ENCODE peak calls at places on chromosomes 13 and 19, in five cellular contexts. One of them, this sample, is unnamed.

GRCh38 chr19:42762782-42763181 is 2.7 kb downstream of the PSG8 start:
- DNase-seq in HFFc6: peak
- DNase-seq in lower leg skin: no peak
- DNase-seq in AG09309: no peak
- DNase-seq in Calu3: no peak
- DNase-seq in this sample: no peak

GRCh38 chr19:29665826-29666633 is 769 bp downstream of the PLEKHF1 start:
- DNase-seq in HFFc6: peak
- DNase-seq in Calu3: peak
- DNase-seq in lower leg skin: no peak
- DNase-seq in AG09309: no peak
- DNase-seq in this sample: no peak

GRCh38 chr13:109330941-109331340 is 455.4 kb downstream of the IRS2 start:
- DNase-seq in AG09309: no peak
- DNase-seq in HFFc6: peak
- DNase-seq in lower leg skin: no peak
- DNase-seq in Calu3: no peak
- DNase-seq in this sample: no peak

GRCh38 chr13:36919206-36919832 is 719 bp downstream of the SMAD9 start:
- DNase-seq in Calu3: peak
- DNase-seq in lower leg skin: no peak
- DNase-seq in AG09309: no peak
- DNase-seq in HFFc6: peak
- DNase-seq in this sample: peak

GRCh38 chr13:19633340-19634128 is at the start of gene MPHOSPH8:
- DNase-seq in HFFc6: peak
- DNase-seq in Calu3: peak
- DNase-seq in AG09309: peak
- DNase-seq in lower leg skin: peak
- DNase-seq in this sample: peak

GRCh38 chr19:4624733-4625362 is 14.5 kb upstream of the TNFAIP8L1 start:
- DNase-seq in Calu3: no peak
- DNase-seq in HFFc6: no peak
- DNase-seq in AG09309: no peak
- DNase-seq in lower leg skin: no peak
- DNase-seq in this sample: no peak

GRCh38 chr13:75796825-75797224 is 160.7 kb downstream of the LMO7 start:
- DNase-seq in lower leg skin: no peak
- DNase-seq in AG09309: no peak
- DNase-seq in Calu3: no peak
- DNase-seq in HFFc6: no peak
- DNase-seq in this sample: no peak

GRCh38 chr13:24727731-24728601 is 36.0 kb upstream of the RNF17 start:
- DNase-seq in AG09309: peak
- DNase-seq in Calu3: peak
- DNase-seq in lower leg skin: peak
- DNase-seq in HFFc6: peak
- DNase-seq in this sample: peak

GRCh38 chr13:35857769-35858168 is 273.4 kb downstream of the DCLK1 start:
- DNase-seq in Calu3: no peak
- DNase-seq in AG09309: no peak
- DNase-seq in HFFc6: no peak
- DNase-seq in lower leg skin: no peak
- DNase-seq in this sample: no peak

GRCh38 chr13:54312885-54313284 is 1284.3 kb downstream of the OLFM4 start:
- DNase-seq in AG09309: no peak
- DNase-seq in HFFc6: no peak
- DNase-seq in lower leg skin: no peak
- DNase-seq in Calu3: no peak
- DNase-seq in this sample: no peak

GRCh38 chr13:113357529-113357928 is 6.4 kb downstream of the GRTP1 start:
- DNase-seq in AG09309: peak
- DNase-seq in Calu3: no peak
- DNase-seq in HFFc6: peak
- DNase-seq in lower leg skin: no peak
- DNase-seq in this sample: no peak

GRCh38 chr19:52689804-52690394 is 44.9 kb downstream of the ZNF611 start:
- DNase-seq in Calu3: peak
- DNase-seq in HFFc6: no peak
- DNase-seq in AG09309: no peak
- DNase-seq in lower leg skin: peak
- DNase-seq in this sample: peak

GRCh38 chr19:10928563-10929401 is at the start of the genes TIMM29 and YIPF2:
- DNase-seq in Calu3: peak
- DNase-seq in HFFc6: peak
- DNase-seq in lower leg skin: peak
- DNase-seq in AG09309: peak
- DNase-seq in this sample: peak
- TF ChIP-seq CTCF in Calu3: no peak
- TF ChIP-seq CTCF in HFFc6: no peak
- TF ChIP-seq CTCF in lower leg skin: no peak
- TF ChIP-seq CTCF in AG09309: no peak
- TF ChIP-seq CTCF in this sample: no peak

GRCh38 chr19:1941146-1942077 is at the start of gene CSNK1G2:
- DNase-seq in HFFc6: no peak
- DNase-seq in Calu3: no peak
- DNase-seq in AG09309: no peak
- DNase-seq in lower leg skin: no peak
- DNase-seq in this sample: no peak
- TF ChIP-seq CTCF in HFFc6: no peak
- TF ChIP-seq CTCF in Calu3: no peak
- TF ChIP-seq CTCF in AG09309: no peak
- TF ChIP-seq CTCF in lower leg skin: no peak
- TF ChIP-seq CTCF in this sample: peak

GRCh38 chr13:79246575-79246949 is 159.5 kb downstream of the RBM26 start:
- DNase-seq in Calu3: no peak
- DNase-seq in HFFc6: no peak
- DNase-seq in AG09309: no peak
- DNase-seq in lower leg skin: no peak
- DNase-seq in this sample: no peak
- TF ChIP-seq CTCF in Calu3: no peak
- TF ChIP-seq CTCF in HFFc6: no peak
- TF ChIP-seq CTCF in AG09309: no peak
- TF ChIP-seq CTCF in lower leg skin: no peak
- TF ChIP-seq CTCF in this sample: no peak

DNA sequence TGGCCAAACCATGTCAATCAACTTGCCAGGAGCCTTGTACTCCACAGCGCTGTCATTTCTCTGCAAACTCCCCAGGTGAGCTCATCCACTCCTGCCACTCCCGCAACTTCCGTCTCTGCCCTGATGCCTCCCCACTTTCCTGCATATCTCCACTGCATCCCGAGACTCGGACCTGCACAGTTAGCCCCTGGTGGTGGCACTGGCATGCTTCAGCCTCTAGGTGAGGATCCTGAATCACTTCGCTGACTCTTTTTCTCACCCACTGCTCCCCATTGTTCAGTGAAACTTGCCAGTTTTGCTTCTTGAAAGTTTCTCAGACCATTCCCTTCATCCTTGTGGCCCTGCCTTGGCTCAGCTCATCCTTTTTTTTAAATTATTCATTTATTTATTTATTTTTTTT is 3.4 kb upstream of the CTU1 start:
- DNase-seq in lower leg skin: no peak
- DNase-seq in AG09309: no peak
- DNase-seq in Calu3: peak
- DNase-seq in HFFc6: no peak
- DNase-seq in this sample: no peak
- TF ChIP-seq CTCF in lower leg skin: no peak
- TF ChIP-seq CTCF in AG09309: peak
- TF ChIP-seq CTCF in Calu3: peak
- TF ChIP-seq CTCF in HFFc6: peak
- TF ChIP-seq CTCF in this sample: no peak

GRCh38 chr19:46614114-46614701 is 10.7 kb downstream of the PTGIR start:
- DNase-seq in HFFc6: peak
- DNase-seq in AG09309: no peak
- DNase-seq in lower leg skin: peak
- DNase-seq in Calu3: peak
- DNase-seq in this sample: peak

GRCh38 chr19:46618670-46619231 is 6.1 kb downstream of the PTGIR start:
- DNase-seq in HFFc6: no peak
- DNase-seq in AG09309: no peak
- DNase-seq in Calu3: no peak
- DNase-seq in lower leg skin: no peak
- DNase-seq in this sample: no peak

GRCh38 chr19:46615966-46616365 is 8.9 kb downstream of the PTGIR start:
- DNase-seq in lower leg skin: no peak
- DNase-seq in AG09309: no peak
- DNase-seq in HFFc6: no peak
- DNase-seq in Calu3: no peak
- DNase-seq in this sample: no peak

GRCh38 chr19:46617566-46618079 is 7.3 kb downstream of the PTGIR start:
- DNase-seq in lower leg skin: no peak
- DNase-seq in Calu3: no peak
- DNase-seq in AG09309: no peak
- DNase-seq in HFFc6: no peak
- DNase-seq in this sample: no peak

DNA sequence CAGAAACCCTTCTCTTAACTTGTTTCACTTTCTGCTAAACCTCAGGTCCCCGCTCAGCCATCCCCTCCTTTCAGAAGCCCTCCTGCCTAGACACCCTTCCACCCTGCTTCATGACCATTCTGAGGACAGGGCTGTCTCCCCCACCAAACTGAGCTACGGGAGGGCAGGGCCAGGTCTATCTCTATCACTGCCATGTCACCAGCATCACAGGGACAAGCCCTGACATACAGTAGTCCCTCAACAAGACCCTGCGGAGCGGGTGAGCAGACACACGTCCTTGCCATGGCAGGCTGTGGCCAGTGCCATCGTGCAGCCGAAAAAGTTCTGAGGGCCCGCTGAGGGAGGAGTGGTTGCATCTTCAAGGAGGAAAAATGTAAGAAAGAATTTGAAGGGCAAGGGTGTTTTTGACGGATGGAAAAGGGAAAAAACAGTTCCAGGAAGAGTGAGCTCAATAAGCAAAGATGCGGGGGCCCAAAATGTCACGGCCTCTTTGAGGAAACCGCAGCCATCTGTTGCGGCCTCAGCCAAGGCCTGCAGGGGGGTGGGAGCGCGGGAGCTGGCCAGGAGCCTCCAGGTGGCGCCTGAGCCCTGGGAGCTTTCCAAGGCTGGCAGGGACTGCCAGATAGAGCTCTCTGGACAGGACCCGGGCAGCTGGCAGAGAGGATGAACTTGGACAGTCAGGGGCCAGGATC is 8.1 kb downstream of the PTGIR start:
- DNase-seq in lower leg skin: no peak
- DNase-seq in Calu3: peak
- DNase-seq in AG09309: no peak
- DNase-seq in HFFc6: peak
- DNase-seq in this sample: peak
- TF ChIP-seq CTCF in lower leg skin: no peak
- TF ChIP-seq CTCF in Calu3: peak
- TF ChIP-seq CTCF in AG09309: peak
- TF ChIP-seq CTCF in HFFc6: peak
- TF ChIP-seq CTCF in this sample: peak

This sample was measured in RWPE1.